ENCODE peak calls at places on chromosomes 7 and 10, in four cellular contexts. Z, O, B and J are unnamed samples.
A peak's percentile ranks its signal among the peaks of the same experiment; 100 is the strongest.

GRCh38 chr7:47301078-47301477 is 280.8 kb downstream of the TNS3 start:
- DNase-seq in Z (no peak), O (no peak), B (no peak), J (no peak)

GRCh38 chr7:22858640-22859561 is 36.3 kb upstream of the TOMM7 start:
- DNase-seq in Z (peak; percentile 98), O (no peak), B (no peak), J (peak; percentile 70)

GRCh38 chr10:794382-794956 is 105.0 kb upstream of the DIP2C start:
- DNase-seq in Z (peak; percentile 27), O (no peak), B (no peak), J (peak; percentile 54)

GRCh38 chr7:151740180-151740845 is 136.6 kb downstream of the PRKAG2 start:
- DNase-seq in Z (no peak), O (no peak), B (no peak), J (no peak)

GRCh38 chr10:133442967-133443924 is 10.5 kb upstream of the SCART1 start:
- DNase-seq in Z (no peak), O (no peak), B (no peak), J (peak; percentile 7)

GRCh38 chr7:150946826-150947750 is 31.0 kb downstream of the KCNH2 start:
- DNase-seq in Z (no peak), O (no peak), B (no peak), J (no peak)

GRCh38 chr10:108523016-108523415 is 1358.5 kb upstream of the SORCS1 start:
- DNase-seq in Z (no peak), O (no peak), B (no peak), J (no peak)

GRCh38 chr10:132721725-132722124 is 64.2 kb downstream of the NKX6-2 start:
- DNase-seq in Z (no peak), O (no peak), B (no peak), J (no peak)

GRCh38 chr10:117165557-117166419 is 27.7 kb upstream of the VAX1 start:
- DNase-seq in Z (no peak), O (peak; percentile 83), B (peak; percentile 49), J (no peak)

GRCh38 chr7:140924821-140925421 is at the start of gene BRAF:
- DNase-seq in Z (peak; percentile 70), O (peak; percentile 95), B (peak; percentile 93), J (peak; percentile 92)

GRCh38 chr7:23065974-23066373 is 39.6 kb upstream of the KLHL7 start:
- DNase-seq in Z (peak; percentile 69), O (no peak), B (no peak), J (peak; percentile 41)

GRCh38 chr10:77386365-77386764 is 251.2 kb downstream of the KCNMA1 start:
- DNase-seq in Z (no peak), O (no peak), B (no peak), J (no peak)

GRCh38 chr10:78972947-78973900 is 95.5 kb upstream of the ZMIZ1 start:
- DNase-seq in Z (peak; percentile 96), O (peak; percentile 83), B (peak; percentile 88), J (peak; percentile 95)

GRCh38 chr7:107209565-107209964 is 40.8 kb downstream of the HBP1 start:
- DNase-seq in Z (no peak), O (no peak), B (no peak), J (no peak)

GRCh38 chr7:101614939-101615302 is 14.2 kb downstream of the MYL10 start:
- DNase-seq in Z (peak; percentile 79), O (no peak), B (no peak), J (no peak)

GRCh38 chr10:50275650-50276235 is 24.4 kb upstream of the ASAH2 start:
- DNase-seq in Z (peak; percentile 16), O (peak; percentile 74), B (peak; percentile 53), J (peak; percentile 27)

GRCh38 chr10:133115981-133116380 is 28.3 kb downstream of the ADGRA1 start:
- DNase-seq in Z (no peak), O (no peak), B (no peak), J (no peak)

GRCh38 chr10:97718178-97718577 is 4.6 kb downstream of the MARVELD1 start:
- DNase-seq in Z (no peak), O (no peak), B (no peak), J (no peak)

GRCh38 chr10:8835453-8836167 is 781.1 kb downstream of the GATA3 start:
- DNase-seq in Z (no peak), O (no peak), B (no peak), J (peak; percentile 6)

GRCh38 chr7:132453825-132454224 is 122.4 kb downstream of the PLXNA4 start:
- DNase-seq in Z (no peak), O (no peak), B (no peak), J (no peak)

GRCh38 chr7:151552352-151553028 is 32.8 kb upstream of the RHEB start:
- DNase-seq in Z (no peak), O (peak; percentile 32), B (peak; percentile 83), J (no peak)

GRCh38 chr7:149286811-149287400 is 24.9 kb downstream of the ZNF783 start:
- DNase-seq in Z (no peak), O (no peak), B (peak; percentile 86), J (no peak)

GRCh38 chr7:134355925-134356324 is 39.2 kb upstream of the SLC35B4 start:
- DNase-seq in Z (no peak), O (no peak), B (peak; percentile 86), J (no peak)

GRCh38 chr7:151425670-151426075 is 14.3 kb downstream of the CRYGN start:
- DNase-seq in Z (peak; percentile 54), O (no peak), B (no peak), J (no peak)

GRCh38 chr10:12262278-12262981 is 66.4 kb downstream of the CDC123 start:
- DNase-seq in Z (no peak), O (no peak), B (no peak), J (no peak)

GRCh38 chr7:107002131-107002803 is 42.2 kb upstream of the PRKAR2B start:
- DNase-seq in Z (no peak), O (no peak), B (no peak), J (no peak)

GRCh38 chr7:148721390-148721789 is 22.7 kb downstream of the CUL1 start:
- DNase-seq in Z (no peak), O (no peak), B (no peak), J (no peak)

GRCh38 chr7:158663428-158663741 is 41.2 kb downstream of the NCAPG2 start:
- DNase-seq in Z (no peak), O (no peak), B (no peak), J (no peak)

GRCh38 chr10:99619851-99620712 is at the start of gene SLC25A28:
- DNase-seq in Z (no peak), O (no peak), B (peak; percentile 96), J (peak; percentile 100)

GRCh38 chr7:71472962-71473361 is 341.0 kb downstream of the GALNT17 start:
- DNase-seq in Z (no peak), O (no peak), B (no peak), J (no peak)

GRCh38 chr7:106088014-106088413 is 24.1 kb downstream of the SYPL1 start:
- DNase-seq in Z (no peak), O (no peak), B (no peak), J (no peak)

GRCh38 chr10:113199459-113199858 is 249.4 kb downstream of the TCF7L2 start:
- DNase-seq in Z (peak; percentile 18), O (no peak), B (no peak), J (peak; percentile 30)

GRCh38 chr7:99379043-99379577 is 4.6 kb downstream of the ARPC1B start:
- DNase-seq in Z (peak; percentile 90), O (no peak), B (no peak), J (no peak)